ENCODE peak calls at places on chromosomes 6 and 20, in four cellular contexts. G, A, D and B are unnamed samples.

GRCh38 chr20:23092409-23092756 is 6.3 kb upstream of the CD93 start:
- DNase-seq in G (no peak), A (no peak), D (no peak), B (no peak)

GRCh38 chr20:18394363-18394762 is 72.5 kb downstream of the DZANK1 start:
- DNase-seq in G (no peak), A (no peak), D (no peak), B (no peak)

GRCh38 chr20:40279390-40279789 is 409.6 kb downstream of the MAFB start:
- DNase-seq in G (peak), A (peak), D (peak), B (no peak)

GRCh38 chr6:158485411-158485810 is 74.5 kb upstream of the TMEM181 start:
- DNase-seq in G (no peak), A (no peak), D (no peak), B (no peak)

GRCh38 chr6:89145461-89145961 is 344 bp upstream of the PM20D2 start:
- DNase-seq in G (no peak), A (no peak), D (no peak), B (no peak)

GRCh38 chr6:33983109-33983475 is 162.8 kb downstream of the GRM4 start:
- DNase-seq in G (no peak), A (no peak), D (no peak), B (no peak)

GRCh38 chr20:35490736-35491181 is 35.4 kb downstream of the CEP250 start:
- DNase-seq in G (no peak), A (no peak), D (no peak), B (no peak)

GRCh38 chr6:158257425-158257759 is 54.9 kb upstream of the TULP4 start:
- DNase-seq in G (no peak), A (no peak), D (no peak), B (no peak)

GRCh38 chr20:24395151-24395550 is 74.3 kb upstream of the SYNDIG1 start:
- DNase-seq in G (no peak), A (no peak), D (no peak), B (no peak)

GRCh38 chr6:134021396-134022122 is 30.9 kb downstream of the SLC2A12 start:
- DNase-seq in G (no peak), A (no peak), D (no peak), B (no peak)

GRCh38 chr6:20583447-20583806 is 49.2 kb downstream of the CDKAL1 start:
- DNase-seq in G (no peak), A (no peak), D (no peak), B (no peak)

GRCh38 chr6:142275146-142276006 is 26.4 kb upstream of the ADGRG6 start:
- DNase-seq in G (no peak), A (no peak), D (peak), B (no peak)

GRCh38 chr6:7136859-7137334 is 29.1 kb downstream of the RREB1 start:
- DNase-seq in G (no peak), A (no peak), D (no peak), B (no peak)

GRCh38 chr6:154292855-154293519 is 63.6 kb downstream of the IPCEF1 start:
- DNase-seq in G (peak), A (peak), D (peak), B (no peak)

GRCh38 chr6:127879685-127880084 is 21.2 kb downstream of the THEMIS start:
- DNase-seq in G (no peak), A (no peak), D (peak), B (peak)

GRCh38 chr6:7138111-7138510 is 30.4 kb downstream of the RREB1 start:
- DNase-seq in G (no peak), A (no peak), D (no peak), B (no peak)

GRCh38 chr6:104784884-104785283 is 74.8 kb downstream of the HACE1 start:
- DNase-seq in G (no peak), A (peak), D (peak), B (no peak)

GRCh38 chr20:12970372-12970821 is 38.4 kb upstream of the SPTLC3 start:
- DNase-seq in G (peak), A (peak), D (no peak), B (no peak)

GRCh38 chr6:127477648-127478047 is 18.5 kb upstream of the KIAA0408 start:
- DNase-seq in G (no peak), A (no peak), D (no peak), B (no peak)

GRCh38 chr20:43781215-43781614 is 54.4 kb upstream of the GTSF1L start:
- DNase-seq in G (no peak), A (no peak), D (no peak), B (no peak)

GRCh38 chr6:88558981-88559380 is 392.8 kb upstream of the CNR1 start:
- DNase-seq in G (no peak), A (no peak), D (no peak), B (no peak)

GRCh38 chr6:111210074-111210729 is 122.9 kb downstream of the SLC16A10 start:
- DNase-seq in G (no peak), A (peak), D (peak), B (no peak)